ENCODE peak calls at places on chromosome 1, in six cellular contexts. P is sciatic nerve; C is iPS DF 6.9; D is endothelial cell; X is activated T-helper 1 cell treated with anti-CD3 and anti-CD28 coated beads, Interleukin-2, amount 50 U/mL, for 16 hours; Z is ovary. N is an unnamed sample.

GRCh38 chr1:20119351-20119750 is at the start of gene PLA2G2D:
- DNase-seq in P (peak; percentile 30), C (no peak), D (no peak), X (no peak), Z (no peak), N (no peak)

GRCh38 chr1:213683529-213683928 is 304.2 kb upstream of the PROX1 start:
- DNase-seq in P (no peak), C (no peak), D (no peak), X (no peak), Z (no peak), N (no peak)

GRCh38 chr1:224507771-224508523 is 73.3 kb upstream of the WDR26 start:
- DNase-seq in P (no peak), C (no peak), D (no peak), X (no peak), Z (no peak), N (no peak)

GRCh38 chr1:2208309-2209239 is 14.0 kb upstream of the FAAP20 start:
- DNase-seq in P (peak; percentile 79), C (no peak), D (no peak), X (no peak), Z (peak; percentile 50), N (no peak)

GRCh38 chr1:223276029-223276428 is 87.9 kb downstream of the SUSD4 start:
- DNase-seq in P (no peak), C (no peak), D (no peak), X (no peak), Z (no peak), N (no peak)

GRCh38 chr1:243294723-243295121 is 38.9 kb downstream of the SDCCAG8 start:
- DNase-seq in P (no peak), C (no peak), D (no peak), X (no peak), Z (no peak), N (no peak)

GRCh38 chr1:27071049-27071416 is 58.4 kb upstream of the TENT5B start:
- DNase-seq in P (no peak), C (no peak), D (no peak), X (no peak), Z (peak; percentile 52), N (peak; percentile 48)

GRCh38 chr1:86948212-86948611 is 33.8 kb downstream of the HS2ST1 start:
- DNase-seq in P (no peak), C (no peak), D (no peak), X (no peak), Z (no peak), N (no peak)

GRCh38 chr1:8396083-8396911 is 78.4 kb downstream of the SLC45A1 start:
- DNase-seq in P (no peak), C (no peak), D (no peak), X (no peak), Z (no peak), N (no peak)

GRCh38 chr1:230773396-230774033 is 26.3 kb downstream of the CAPN9 start:
- DNase-seq in P (no peak), C (no peak), D (no peak), X (no peak), Z (no peak), N (no peak)

GRCh38 chr1:16153110-16153998 is 2.5 kb downstream of the EPHA2 start:
- DNase-seq in P (no peak), C (no peak), D (no peak), X (no peak), Z (no peak), N (no peak)

GRCh38 chr1:53736290-53736689 is 2.7 kb downstream of the GLIS1 start:
- DNase-seq in P (no peak), C (no peak), D (no peak), X (no peak), Z (no peak), N (no peak)

GRCh38 chr1:69982992-69983391 is 222.4 kb downstream of the LRRC40 start:
- DNase-seq in P (no peak), C (no peak), D (no peak), X (no peak), Z (no peak), N (no peak)

N was measured in iPS-NIHi11.